ENCODE peak calls at places on chromosomes 4 and X, in four cellular contexts. B, O, W and Y are unnamed samples.

GRCh38 chrX:68504237-68504636 is 5.4 kb downstream of the YIPF6 start:
- DNase-seq in W (no peak), B (no peak), O (no peak), Y (no peak)

GRCh38 chr4:120858776-120859175 is 63.8 kb downstream of the PRDM5 start:
- DNase-seq in W (no peak), O (no peak), B (no peak), Y (no peak)

GRCh38 chr4:148445071-148445902 is 3.1 kb upstream of the NR3C2 start:
- DNase-seq in O (no peak), W (peak), B (peak), Y (no peak)

GRCh38 chrX:40603446-40603845 is 19.8 kb upstream of the MPC1L start:
- DNase-seq in O (no peak), W (no peak), B (no peak), Y (no peak)

GRCh38 chr4:35709080-35709479 is 535.2 kb downstream of the ARAP2 start:
- DNase-seq in W (no peak), B (no peak), O (no peak), Y (no peak)

GRCh38 chr4:158291334-158292055 is 81.2 kb downstream of the TMEM144 start:
- DNase-seq in W (no peak), O (no peak), B (no peak), Y (no peak)

GRCh38 chr4:139018501-139018900 is 2.9 kb downstream of the NOCT start:
- DNase-seq in O (no peak), B (no peak), W (no peak), Y (no peak)

GRCh38 chr4:156782491-156782890 is 189.1 kb downstream of the PDGFC start:
- DNase-seq in W (no peak), B (no peak), O (no peak), Y (no peak)

GRCh38 chrX:69163936-69164741 is 1.1 kb downstream of the PJA1 start:
- DNase-seq in W (peak), B (peak), O (no peak), Y (no peak)

GRCh38 chr4:78774395-78774794 is 1.8 kb upstream of the BMP2K start:
- DNase-seq in W (no peak), O (no peak), B (no peak), Y (no peak)

GRCh38 chr4:67437974-67438713 is 107.2 kb downstream of the CENPC start:
- DNase-seq in W (no peak), B (no peak), O (no peak), Y (no peak)

GRCh38 chr4:188021548-188022249 is 26.1 kb downstream of the ZFP42 start:
- DNase-seq in O (no peak), W (no peak), B (no peak), Y (no peak)
- TF ChIP-seq SIN3A in O (no peak), W (no peak), B (no peak), Y (no peak)

GRCh38 chrX:19869195-19869594 is 18.2 kb downstream of the SH3KBP1 start:
- DNase-seq in B (no peak), W (no peak), O (no peak), Y (no peak)
- TF ChIP-seq POLR2AphosphoS5 in B (no peak), W (no peak), O (no peak), Y (no peak)

DNA sequence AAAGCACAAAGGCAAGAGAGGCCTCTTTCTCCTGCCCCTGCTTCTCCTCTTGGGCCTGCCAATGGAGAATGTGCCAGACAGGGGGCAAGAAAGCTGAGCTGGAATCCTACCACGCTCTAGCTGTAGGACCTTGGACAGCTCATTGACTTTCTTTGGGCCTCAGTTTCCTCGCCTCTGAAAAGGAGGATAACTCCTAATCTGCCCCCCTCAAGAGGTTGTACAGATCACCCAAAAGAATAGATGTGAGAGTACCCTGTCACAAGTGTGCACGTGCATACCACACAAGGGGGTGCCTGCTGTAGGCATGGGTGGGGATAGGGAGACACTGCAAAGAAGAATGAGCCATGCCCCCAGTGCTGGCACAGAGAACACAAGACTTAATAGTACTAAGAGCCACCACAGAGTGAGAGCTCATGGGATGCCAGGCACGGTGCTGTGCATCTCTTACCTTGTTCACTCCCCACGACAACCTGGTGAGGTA is 2.3 kb downstream of the SASH3 start:
- DNase-seq in W (no peak), B (no peak), O (no peak), Y (no peak)
- TF ChIP-seq REST in W (no peak), B (peak), O (peak), Y (peak)

GRCh38 chrX:155662297-155662696 is 49.5 kb upstream of the TMLHE start:
- DNase-seq in W (no peak), B (no peak), O (no peak), Y (no peak)
- TF ChIP-seq SIN3A in W (no peak), B (no peak), O (no peak), Y (no peak)

DNA sequence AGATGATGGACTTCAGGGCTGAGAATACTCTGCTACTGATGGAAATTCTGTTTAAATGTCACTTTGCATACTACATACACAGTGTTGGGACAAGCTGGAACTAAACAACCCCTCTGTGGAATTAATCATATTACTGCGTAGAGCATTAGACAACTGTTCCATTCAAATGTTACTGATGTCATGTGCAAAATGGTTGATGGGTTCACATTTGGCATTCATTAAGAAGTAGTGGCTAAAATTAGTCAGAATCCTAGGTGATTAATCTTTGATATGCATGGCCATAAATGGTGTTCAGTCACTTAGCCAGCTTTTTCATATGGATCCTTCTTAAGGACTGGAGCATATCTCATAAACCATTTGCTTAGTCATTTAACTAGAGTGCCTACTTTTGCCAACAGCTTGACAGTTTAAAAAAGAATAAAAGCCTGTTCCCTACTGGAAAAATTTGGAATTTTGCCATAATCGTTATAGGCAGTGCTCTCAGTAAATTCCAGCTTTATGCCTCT is 105.2 kb downstream of the RNF150 start:
- DNase-seq in W (no peak), O (no peak), B (peak), Y (no peak)
- TF ChIP-seq POLR2AphosphoS5 in W (no peak), O (no peak), B (peak), Y (no peak)

DNA sequence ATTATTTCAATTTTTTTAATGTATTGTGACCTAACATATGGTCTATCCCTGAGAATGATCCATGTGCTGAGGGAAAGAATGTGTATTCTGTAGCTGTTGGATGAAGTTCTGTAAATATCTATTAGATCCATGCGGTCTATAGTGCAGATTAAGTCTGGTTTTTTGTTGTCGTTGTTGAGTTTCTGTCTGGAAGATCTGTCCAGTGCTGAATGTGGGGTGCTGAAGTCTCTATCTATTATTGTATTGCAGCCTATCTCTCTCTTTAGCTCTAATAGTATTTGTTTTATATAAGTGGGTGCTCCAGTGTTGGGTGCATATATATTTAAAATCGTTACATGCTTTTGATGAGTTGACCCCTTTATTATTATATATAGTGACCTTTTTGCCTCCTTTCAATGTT is 26.2 kb upstream of the PAGE3 start:
- DNase-seq in B (no peak), O (no peak), W (no peak), Y (no peak)
- TF ChIP-seq REST in B (no peak), O (no peak), W (no peak), Y (no peak)

DNA sequence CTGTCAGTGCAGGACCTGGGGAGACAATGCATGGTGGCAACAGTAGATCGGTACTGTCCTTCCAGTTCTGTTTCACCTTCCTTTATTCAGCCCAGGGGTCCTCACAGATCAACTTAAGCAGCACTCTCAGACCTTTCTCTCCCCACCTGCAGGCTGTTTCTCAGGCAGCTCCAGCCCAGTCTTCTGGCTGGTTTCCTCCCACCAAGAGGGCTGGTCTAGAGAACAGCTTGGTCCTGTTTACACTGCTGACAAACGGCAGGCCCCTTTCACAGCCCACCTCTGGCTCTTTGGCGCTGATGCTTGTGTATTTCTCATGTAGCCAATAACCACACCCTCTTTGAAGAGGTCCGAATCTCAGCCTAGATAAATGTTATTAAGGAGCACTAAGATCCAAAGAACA is 71.5 kb downstream of the CASP6 start:
- DNase-seq in B (no peak), O (no peak), W (no peak), Y (no peak)
- TF ChIP-seq SIN3A in B (no peak), O (no peak), W (no peak), Y (no peak)

GRCh38 chr4:71694946-71695345 is 88.9 kb downstream of the GC start:
- DNase-seq in W (no peak), O (no peak), B (no peak), Y (no peak)
- TF ChIP-seq POLR2AphosphoS5 in W (no peak), O (no peak), B (no peak), Y (no peak)